ENCODE peak calls at places on chromosomes 12 and 14, in seven cellular contexts. One of them, this sample, is unnamed.

GRCh38 chr14:37262649-37263048 is 64.9 kb downstream of the MIPOL1 start:
- DNase-seq in GM23338: peak
- DNase-seq in hepatocyte: no peak
- DNase-seq in MM.1S: no peak
- DNase-seq in GM23248: no peak
- DNase-seq in PC-3: no peak
- DNase-seq in HCT116: no peak
- DNase-seq in this sample: peak

GRCh38 chr12:12445882-12446181 is 89.0 kb downstream of the BORCS5 start:
- DNase-seq in GM23338: no peak
- DNase-seq in hepatocyte: no peak
- DNase-seq in MM.1S: no peak
- DNase-seq in GM23248: no peak
- DNase-seq in PC-3: no peak
- DNase-seq in HCT116: no peak
- DNase-seq in this sample: no peak

GRCh38 chr12:119176267-119177055 is 2.3 kb upstream of the HSPB8 start:
- DNase-seq in GM23338: peak
- DNase-seq in hepatocyte: peak
- DNase-seq in MM.1S: no peak
- DNase-seq in GM23248: peak
- DNase-seq in PC-3: peak
- DNase-seq in HCT116: peak
- DNase-seq in this sample: peak

GRCh38 chr14:70833884-70834283 is 24.6 kb upstream of the MAP3K9 start:
- DNase-seq in GM23338: no peak
- DNase-seq in hepatocyte: no peak
- DNase-seq in MM.1S: no peak
- DNase-seq in GM23248: no peak
- DNase-seq in PC-3: no peak
- DNase-seq in HCT116: no peak
- DNase-seq in this sample: no peak

GRCh38 chr14:103074699-103075341 is 9.2 kb upstream of the LBHD2 start:
- DNase-seq in GM23338: peak
- DNase-seq in hepatocyte: peak
- DNase-seq in MM.1S: no peak
- DNase-seq in GM23248: peak
- DNase-seq in PC-3: peak
- DNase-seq in HCT116: no peak
- DNase-seq in this sample: no peak

GRCh38 chr14:87492556-87492955 is 500.4 kb downstream of the GALC start:
- DNase-seq in GM23338: no peak
- DNase-seq in hepatocyte: no peak
- DNase-seq in MM.1S: no peak
- DNase-seq in GM23248: no peak
- DNase-seq in PC-3: no peak
- DNase-seq in HCT116: no peak
- DNase-seq in this sample: no peak

GRCh38 chr12:21541773-21542172 is 15.7 kb downstream of the SPX start:
- DNase-seq in GM23338: no peak
- DNase-seq in hepatocyte: no peak
- DNase-seq in MM.1S: no peak
- DNase-seq in GM23248: no peak
- DNase-seq in PC-3: no peak
- DNase-seq in HCT116: no peak
- DNase-seq in this sample: no peak

GRCh38 chr14:24416932-24417619 is 12.4 kb downstream of the CBLN3 start:
- DNase-seq in GM23338: peak
- DNase-seq in hepatocyte: no peak
- DNase-seq in MM.1S: no peak
- DNase-seq in GM23248: no peak
- DNase-seq in PC-3: no peak
- DNase-seq in HCT116: no peak
- DNase-seq in this sample: no peak

GRCh38 chr12:5456906-5457305 is 25.0 kb downstream of the NTF3 start:
- DNase-seq in GM23338: peak
- DNase-seq in hepatocyte: no peak
- DNase-seq in MM.1S: no peak
- DNase-seq in GM23248: peak
- DNase-seq in PC-3: no peak
- DNase-seq in HCT116: no peak
- DNase-seq in this sample: no peak

GRCh38 chr12:92244036-92244435 is 98.4 kb upstream of the BTG1 start:
- DNase-seq in GM23338: peak
- DNase-seq in hepatocyte: peak
- DNase-seq in MM.1S: no peak
- DNase-seq in GM23248: peak
- DNase-seq in PC-3: no peak
- DNase-seq in HCT116: no peak
- DNase-seq in this sample: no peak

GRCh38 chr14:104219731-104220224 is 81.4 kb downstream of the KIF26A start:
- DNase-seq in GM23338: peak
- DNase-seq in hepatocyte: no peak
- DNase-seq in MM.1S: no peak
- DNase-seq in GM23248: no peak
- DNase-seq in PC-3: no peak
- DNase-seq in HCT116: no peak
- DNase-seq in this sample: no peak

GRCh38 chr14:104217486-104218360 is 79.3 kb downstream of the KIF26A start:
- DNase-seq in GM23338: no peak
- DNase-seq in hepatocyte: no peak
- DNase-seq in MM.1S: no peak
- DNase-seq in GM23248: no peak
- DNase-seq in PC-3: no peak
- DNase-seq in HCT116: no peak
- DNase-seq in this sample: no peak

GRCh38 chr14:104216457-104216856 is 78.1 kb downstream of the KIF26A start:
- DNase-seq in GM23338: no peak
- DNase-seq in hepatocyte: no peak
- DNase-seq in MM.1S: no peak
- DNase-seq in GM23248: no peak
- DNase-seq in PC-3: no peak
- DNase-seq in HCT116: no peak
- DNase-seq in this sample: no peak

GRCh38 chr14:104220225-104221070 is 82.1 kb downstream of the KIF26A start:
- DNase-seq in GM23338: no peak
- DNase-seq in hepatocyte: no peak
- DNase-seq in MM.1S: no peak
- DNase-seq in GM23248: no peak
- DNase-seq in PC-3: no peak
- DNase-seq in HCT116: no peak
- DNase-seq in this sample: no peak

GRCh38 chr14:104218361-104219180 is 80.2 kb downstream of the KIF26A start:
- DNase-seq in GM23338: no peak
- DNase-seq in hepatocyte: no peak
- DNase-seq in MM.1S: no peak
- DNase-seq in GM23248: no peak
- DNase-seq in PC-3: no peak
- DNase-seq in HCT116: no peak
- DNase-seq in this sample: no peak
- TF ChIP-seq EZH2 in GM23338: no peak
- TF ChIP-seq EZH2 in hepatocyte: no peak
- TF ChIP-seq EZH2 in MM.1S: no peak
- TF ChIP-seq EZH2 in GM23248: no peak
- TF ChIP-seq EZH2 in PC-3: no peak
- TF ChIP-seq EZH2 in HCT116: no peak
- TF ChIP-seq EZH2 in this sample: no peak

GRCh38 chr12:62724947-62725447 is 210.0 kb downstream of the PPM1H start:
- DNase-seq in GM23338: peak
- DNase-seq in hepatocyte: peak
- DNase-seq in MM.1S: no peak
- DNase-seq in GM23248: peak
- DNase-seq in PC-3: peak
- DNase-seq in HCT116: peak
- DNase-seq in this sample: peak

GRCh38 chr12:62726471-62726980 is 208.4 kb downstream of the PPM1H start:
- DNase-seq in GM23338: no peak
- DNase-seq in hepatocyte: no peak
- DNase-seq in MM.1S: no peak
- DNase-seq in GM23248: peak
- DNase-seq in PC-3: no peak
- DNase-seq in HCT116: no peak
- DNase-seq in this sample: no peak

GRCh38 chr12:62725781-62726180 is 209.2 kb downstream of the PPM1H start:
- DNase-seq in GM23338: no peak
- DNase-seq in hepatocyte: no peak
- DNase-seq in MM.1S: no peak
- DNase-seq in GM23248: no peak
- DNase-seq in PC-3: peak
- DNase-seq in HCT116: no peak
- DNase-seq in this sample: no peak

GRCh38 chr12:62722971-62723680 is 211.8 kb downstream of the PPM1H start:
- DNase-seq in GM23338: no peak
- DNase-seq in hepatocyte: no peak
- DNase-seq in MM.1S: no peak
- DNase-seq in GM23248: peak
- DNase-seq in PC-3: peak
- DNase-seq in HCT116: no peak
- DNase-seq in this sample: no peak

GRCh38 chr12:62724285-62724684 is 210.7 kb downstream of the PPM1H start:
- DNase-seq in GM23338: no peak
- DNase-seq in hepatocyte: no peak
- DNase-seq in MM.1S: no peak
- DNase-seq in GM23248: peak
- DNase-seq in PC-3: no peak
- DNase-seq in HCT116: no peak
- DNase-seq in this sample: no peak
- H3K27ac ChIP-seq in GM23338: peak
- H3K27ac ChIP-seq in hepatocyte: peak
- H3K27ac ChIP-seq in MM.1S: no peak
- H3K27ac ChIP-seq in GM23248: peak
- H3K27ac ChIP-seq in PC-3: peak
- H3K27ac ChIP-seq in HCT116: peak
- H3K27ac ChIP-seq in this sample: no peak

GRCh38 chr12:117362391-117362790 is 965 bp upstream of the NOS1 start:
- DNase-seq in GM23338: no peak
- DNase-seq in hepatocyte: no peak
- DNase-seq in MM.1S: no peak
- DNase-seq in GM23248: no peak
- DNase-seq in PC-3: no peak
- DNase-seq in HCT116: no peak
- DNase-seq in this sample: no peak

GRCh38 chr12:117363263-117363662 is 1.8 kb upstream of the NOS1 start:
- DNase-seq in GM23338: peak
- DNase-seq in hepatocyte: no peak
- DNase-seq in MM.1S: no peak
- DNase-seq in GM23248: no peak
- DNase-seq in PC-3: no peak
- DNase-seq in HCT116: no peak
- DNase-seq in this sample: no peak

GRCh38 chr12:117365072-117365616 is 3.7 kb upstream of the NOS1 start:
- DNase-seq in GM23338: no peak
- DNase-seq in hepatocyte: no peak
- DNase-seq in MM.1S: no peak
- DNase-seq in GM23248: no peak
- DNase-seq in PC-3: no peak
- DNase-seq in HCT116: no peak
- DNase-seq in this sample: no peak

GRCh38 chr12:117361905-117362304 is 479 bp upstream of the NOS1 start:
- DNase-seq in GM23338: peak
- DNase-seq in hepatocyte: no peak
- DNase-seq in MM.1S: no peak
- DNase-seq in GM23248: no peak
- DNase-seq in PC-3: no peak
- DNase-seq in HCT116: no peak
- DNase-seq in this sample: no peak

DNA sequence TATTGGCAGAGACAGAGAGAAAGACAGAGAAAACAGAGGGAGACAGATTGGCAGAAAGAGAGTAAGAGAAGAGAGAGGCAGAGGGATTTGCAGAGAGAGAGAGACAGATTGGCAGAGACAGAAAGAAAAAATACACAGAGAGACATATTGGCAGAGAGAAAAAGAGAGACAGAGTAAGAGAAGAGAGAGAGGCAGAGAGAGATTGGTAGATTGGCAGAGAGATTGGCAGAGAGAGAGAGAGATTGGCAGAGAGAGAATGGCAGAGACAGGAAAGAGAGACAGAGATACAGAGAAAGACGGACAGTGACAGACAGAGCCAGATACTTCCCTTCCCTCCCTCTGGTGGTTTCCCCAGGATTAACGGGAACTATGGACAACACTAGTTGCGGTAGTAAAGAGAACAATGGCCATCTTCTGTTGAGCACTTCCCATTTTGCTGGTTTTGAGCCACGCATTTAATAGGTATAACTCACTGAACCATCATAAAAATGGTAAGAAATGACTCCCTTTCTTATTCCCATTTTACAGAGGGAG is 2.6 kb upstream of the NOS1 start:
- DNase-seq in GM23338: peak
- DNase-seq in hepatocyte: no peak
- DNase-seq in MM.1S: no peak
- DNase-seq in GM23248: no peak
- DNase-seq in PC-3: peak
- DNase-seq in HCT116: no peak
- DNase-seq in this sample: peak
- TF ChIP-seq EZH2phosphoT487 in GM23338: no peak
- TF ChIP-seq EZH2phosphoT487 in hepatocyte: no peak
- TF ChIP-seq EZH2phosphoT487 in MM.1S: no peak
- TF ChIP-seq EZH2phosphoT487 in GM23248: no peak
- TF ChIP-seq EZH2phosphoT487 in PC-3: no peak
- TF ChIP-seq EZH2phosphoT487 in HCT116: no peak
- TF ChIP-seq EZH2phosphoT487 in this sample: no peak

DNA sequence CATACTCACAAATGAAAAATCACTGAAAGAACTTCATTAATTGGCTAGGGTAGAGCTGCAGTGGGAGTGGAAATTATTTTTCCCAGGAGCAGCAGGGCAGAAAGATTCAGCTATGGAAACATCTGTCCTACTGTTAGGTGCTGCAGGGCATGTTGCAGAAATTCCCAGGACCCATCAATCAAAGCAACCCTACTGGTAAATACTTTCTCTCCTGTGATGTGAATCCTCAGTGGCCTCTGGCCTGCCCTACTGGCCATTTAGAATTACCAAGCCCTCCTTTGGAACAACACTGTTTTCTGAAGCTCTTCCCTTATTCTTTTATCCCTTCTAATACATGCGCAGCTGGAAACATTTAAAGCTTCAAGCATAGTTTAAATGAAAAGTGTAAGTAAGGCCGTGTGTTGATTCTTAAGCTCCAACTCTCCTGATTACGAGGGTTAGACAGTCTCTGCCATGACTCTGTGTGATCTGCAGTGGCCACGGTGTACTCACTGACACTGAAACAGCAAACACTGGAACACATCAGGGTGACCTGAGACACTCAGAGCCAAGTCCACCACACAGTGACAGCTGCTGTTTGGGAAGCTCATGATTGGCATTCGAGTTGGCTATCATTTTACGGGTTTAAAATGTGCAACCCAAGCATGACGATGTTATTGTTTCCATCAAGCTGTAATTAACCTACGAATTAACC is 62.6 kb upstream of the TMCC3 start:
- DNase-seq in GM23338: no peak
- DNase-seq in hepatocyte: no peak
- DNase-seq in MM.1S: no peak
- DNase-seq in GM23248: no peak
- DNase-seq in PC-3: no peak
- DNase-seq in HCT116: no peak
- DNase-seq in this sample: no peak
- TF ChIP-seq EZH2 in GM23338: no peak
- TF ChIP-seq EZH2 in hepatocyte: no peak
- TF ChIP-seq EZH2 in MM.1S: no peak
- TF ChIP-seq EZH2 in GM23248: no peak
- TF ChIP-seq EZH2 in PC-3: no peak
- TF ChIP-seq EZH2 in HCT116: no peak
- TF ChIP-seq EZH2 in this sample: no peak

This sample was measured in neural progenitor cell.